ENCODE peak calls at places on chromosomes 1 and 21, in seven cellular contexts. S, A, Y, I, T, L and M are unnamed samples.

GRCh38 chr21:44916965-44917364 is 3.7 kb downstream of the ITGB2 start:
- DNase-seq in Y (no peak), T (no peak), I (no peak), S (no peak), L (peak; percentile 82), A (no peak), M (no peak)

GRCh38 chr21:44449473-44450363 is 5.6 kb upstream of the LRRC3 start:
- DNase-seq in T (no peak), L (no peak), A (no peak), Y (no peak), I (no peak), S (no peak), M (no peak)

GRCh38 chr1:201582261-201582951 is 43.5 kb downstream of the NAV1 start:
- DNase-seq in Y (peak; percentile 83), S (no peak), T (peak; percentile 35), A (no peak), I (no peak), L (no peak), M (peak; percentile 34)

GRCh38 chr1:37037675-37038074 is 3.4 kb upstream of the GRIK3 start:
- DNase-seq in A (no peak), S (no peak), T (no peak), L (no peak), Y (no peak), I (no peak), M (no peak)

GRCh38 chr1:29280780-29281131 is 44.4 kb downstream of the PTPRU start:
- DNase-seq in T (no peak), Y (peak; percentile 65), A (no peak), I (no peak), L (peak; percentile 85), S (no peak), M (no peak)

GRCh38 chr1:212471891-212472675 is 39.4 kb downstream of the NENF start:
- DNase-seq in Y (no peak), L (no peak), I (no peak), S (no peak), A (no peak), T (no peak), M (no peak)

GRCh38 chr1:153789478-153790148 is 14.4 kb downstream of the SLC27A3 start:
- DNase-seq in S (no peak), T (peak; percentile 59), L (no peak), Y (peak; percentile 19), A (no peak), I (no peak), M (no peak)

GRCh38 chr1:68409426-68409825 is 40.3 kb downstream of the RPE65 start:
- DNase-seq in S (no peak), I (no peak), L (peak; percentile 8), A (no peak), Y (no peak), T (no peak), M (no peak)

GRCh38 chr21:38352536-38353219 is 95.9 kb downstream of the KCNJ15 start:
- DNase-seq in Y (peak; percentile 74), I (peak; percentile 52), T (peak; percentile 69), A (peak; percentile 71), S (peak; percentile 64), L (peak; percentile 73), M (peak; percentile 78)

GRCh38 chr1:160973491-160973890 is 18.9 kb upstream of the ITLN2 start:
- DNase-seq in T (no peak), Y (no peak), I (no peak), S (no peak), A (no peak), L (no peak), M (no peak)